ENCODE peak calls at places on chromosomes 7 and 10, in eight cellular contexts. Q is endodermal cell; Z is cardiac fibroblast; S is mesendoderm; B is CD8-positive, alpha-beta memory T cell; J is CD8-positive, alpha-beta T cell; L is SK-N-SH; C is thoracic aorta. I is an unnamed sample.

GRCh38 chr7:157603005-157603404 is 266.2 kb downstream of the DNAJB6 start:
- DNase-seq in Q (no peak), Z (no peak), S (no peak), B (no peak), J (no peak), L (no peak), C (no peak), I (no peak)

GRCh38 chr10:102555781-102556328 is 52.1 kb downstream of the SUFU start:
- DNase-seq in Q (no peak), Z (peak), S (no peak), B (no peak), J (no peak), L (no peak), C (no peak), I (no peak)

GRCh38 chr7:157603716-157604115 is 266.9 kb downstream of the DNAJB6 start:
- DNase-seq in Q (no peak), Z (no peak), S (no peak), B (no peak), J (no peak), L (no peak), C (no peak), I (no peak)

GRCh38 chr10:77643795-77644468 is 6.3 kb upstream of the KCNMA1 start:
- DNase-seq in Q (peak), Z (peak), S (peak), B (no peak), J (no peak), L (peak), C (no peak), I (peak)

GRCh38 chr7:12771378-12771877 is 84.0 kb downstream of the ARL4A start:
- DNase-seq in Q (no peak), Z (peak), S (peak), B (no peak), J (no peak), L (no peak), C (no peak), I (no peak)

GRCh38 chr10:17454801-17455520 is 566 bp upstream of the ST8SIA6 start:
- DNase-seq in Q (no peak), Z (no peak), S (peak), B (no peak), J (no peak), L (peak), C (no peak), I (no peak)

GRCh38 chr7:867001-867405 is 9.4 kb upstream of the GET4 start:
- DNase-seq in Q (no peak), Z (no peak), S (no peak), B (no peak), J (no peak), L (no peak), C (peak), I (no peak)

GRCh38 chr7:150978136-150978789 is at the start of gene KCNH2:
- DNase-seq in Q (peak), Z (no peak), S (peak), B (peak), J (no peak), L (peak), C (no peak), I (peak)

GRCh38 chr10:27240891-27241639 is 468 bp upstream of the ACBD5 start:
- DNase-seq in Q (peak), Z (peak), S (peak), B (peak), J (peak), L (peak), C (no peak), I (peak)

GRCh38 chr7:3722396-3722846 is 421.4 kb downstream of the SDK1 start:
- DNase-seq in Q (peak), Z (peak), S (peak), B (peak), J (peak), L (peak), C (no peak), I (peak)

GRCh38 chr10:11661441-11661840 is 50.0 kb upstream of the USP6NL start:
- DNase-seq in Q (no peak), Z (no peak), S (no peak), B (no peak), J (no peak), L (no peak), C (no peak), I (no peak)

GRCh38 chr10:75170215-75170614 is 40.4 kb upstream of the VDAC2 start:
- DNase-seq in Q (no peak), Z (no peak), S (no peak), B (no peak), J (no peak), L (no peak), C (no peak), I (no peak)

GRCh38 chr10:112246-112645 is 23.0 kb upstream of the ZMYND11 start:
- DNase-seq in Q (no peak), Z (no peak), S (no peak), B (no peak), J (no peak), L (no peak), C (no peak), I (no peak)

GRCh38 chr10:62992145-62992721 is 140.9 kb upstream of the NRBF2 start:
- DNase-seq in Q (no peak), Z (peak), S (no peak), B (no peak), J (no peak), L (no peak), C (no peak), I (no peak)

GRCh38 chr10:44385423-44385725 is 477 bp upstream of the CXCL12 start:
- DNase-seq in Q (no peak), Z (no peak), S (no peak), B (no peak), J (no peak), L (no peak), C (no peak), I (peak)

GRCh38 chr7:28052933-28053332 is 127.7 kb downstream of the JAZF1 start:
- DNase-seq in Q (no peak), Z (peak), S (no peak), B (no peak), J (no peak), L (no peak), C (no peak), I (no peak)

GRCh38 chr7:143416565-143417149 is 8.0 kb upstream of the EPHA1 start:
- DNase-seq in Q (no peak), Z (peak), S (peak), B (peak), J (no peak), L (peak), C (no peak), I (peak)

GRCh38 chr10:133071801-133072595 is 15.7 kb upstream of the ADGRA1 start:
- DNase-seq in Q (no peak), Z (no peak), S (no peak), B (no peak), J (no peak), L (peak), C (no peak), I (peak)

GRCh38 chr10:102752934-102753664 is 9.4 kb downstream of the WBP1L start:
- DNase-seq in Q (peak), Z (peak), S (peak), B (peak), J (no peak), L (peak), C (no peak), I (peak)

GRCh38 chr10:67802767-67803538 is 35.0 kb downstream of the DNAJC12 start:
- DNase-seq in Q (no peak), Z (no peak), S (no peak), B (no peak), J (no peak), L (no peak), C (no peak), I (no peak)

GRCh38 chr10:69318087-69318996 is 40.0 kb downstream of the HK1 start:
- DNase-seq in Q (peak), Z (peak), S (peak), B (peak), J (peak), L (peak), C (peak), I (peak)

GRCh38 chr7:11168622-11169170 is 195.0 kb downstream of the PHF14 start:
- DNase-seq in Q (no peak), Z (no peak), S (no peak), B (no peak), J (no peak), L (no peak), C (no peak), I (no peak)

GRCh38 chr7:90720970-90721768 is 125.0 kb downstream of the CDK14 start:
- DNase-seq in Q (no peak), Z (peak), S (no peak), B (no peak), J (no peak), L (no peak), C (no peak), I (no peak)

GRCh38 chr7:2542924-2543871 is 12.1 kb downstream of the BRAT1 start:
- DNase-seq in Q (no peak), Z (no peak), S (no peak), B (no peak), J (peak), L (peak), C (no peak), I (peak)

GRCh38 chr7:92833766-92834605 is 2.4 kb downstream of the CDK6 start:
- DNase-seq in Q (peak), Z (peak), S (peak), B (peak), J (peak), L (peak), C (peak), I (peak)

GRCh38 chr7:132295198-132295597 is 281.1 kb downstream of the PLXNA4 start:
- DNase-seq in Q (no peak), Z (no peak), S (no peak), B (no peak), J (no peak), L (no peak), C (no peak), I (no peak)

GRCh38 chr10:89466599-89467035 is 52.2 kb downstream of the IFIT5 start:
- DNase-seq in Q (peak), Z (peak), S (peak), B (no peak), J (no peak), L (peak), C (no peak), I (peak)

GRCh38 chr10:100621360-100622205 is 85.8 kb downstream of the HIF1AN start:
- DNase-seq in Q (peak), Z (peak), S (no peak), B (peak), J (peak), L (peak), C (no peak), I (no peak)

GRCh38 chr10:100623541-100623940 is 87.8 kb downstream of the HIF1AN start:
- DNase-seq in Q (peak), Z (no peak), S (no peak), B (no peak), J (no peak), L (no peak), C (no peak), I (no peak)

GRCh38 chr10:100625821-100626220 is 90.1 kb downstream of the HIF1AN start:
- DNase-seq in Q (peak), Z (no peak), S (peak), B (no peak), J (no peak), L (no peak), C (no peak), I (peak)

GRCh38 chr10:100620087-100620835 is 84.5 kb downstream of the HIF1AN start:
- DNase-seq in Q (peak), Z (no peak), S (no peak), B (no peak), J (no peak), L (no peak), C (no peak), I (no peak)

DNA sequence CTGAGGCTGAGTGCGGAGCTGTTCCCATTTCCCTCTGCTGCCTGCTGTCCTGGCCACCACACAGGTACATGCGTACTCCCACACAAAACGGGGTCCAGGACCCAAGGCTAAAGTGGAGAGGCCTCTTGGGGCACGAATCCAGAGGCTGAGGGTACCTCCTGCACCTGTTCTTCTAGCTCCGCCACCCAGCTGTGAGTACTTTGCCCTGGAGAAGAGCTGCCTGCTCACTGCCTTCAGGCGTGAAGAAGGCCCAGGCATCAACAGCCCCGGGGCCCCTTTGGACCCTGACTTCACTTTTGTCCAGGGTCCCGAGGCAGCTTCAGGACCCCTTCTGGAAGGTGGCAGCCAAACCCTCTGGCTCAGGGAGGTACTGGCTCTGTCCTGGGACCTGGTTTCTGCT is 88.6 kb downstream of the HIF1AN start:
- DNase-seq in Q (no peak), Z (no peak), S (no peak), B (no peak), J (no peak), L (no peak), C (no peak), I (no peak)
- H3K4me3 ChIP-seq in Q (no peak), Z (no peak), S (no peak), B (no peak), J (no peak), L (no peak), C (no peak), I (no peak)

GRCh38 chr10:71243756-71244637 is 31.6 kb downstream of the UNC5B start:
- DNase-seq in Q (no peak), Z (no peak), S (no peak), B (no peak), J (no peak), L (no peak), C (no peak), I (no peak)

GRCh38 chr10:71245420-71246325 is 33.3 kb downstream of the UNC5B start:
- DNase-seq in Q (no peak), Z (no peak), S (no peak), B (no peak), J (no peak), L (no peak), C (no peak), I (no peak)

GRCh38 chr10:71242621-71243009 is 30.2 kb downstream of the UNC5B start:
- DNase-seq in Q (peak), Z (no peak), S (no peak), B (no peak), J (no peak), L (no peak), C (no peak), I (peak)

GRCh38 chr10:71246591-71247143 is 34.3 kb downstream of the UNC5B start:
- DNase-seq in Q (no peak), Z (no peak), S (no peak), B (no peak), J (no peak), L (no peak), C (no peak), I (no peak)

DNA sequence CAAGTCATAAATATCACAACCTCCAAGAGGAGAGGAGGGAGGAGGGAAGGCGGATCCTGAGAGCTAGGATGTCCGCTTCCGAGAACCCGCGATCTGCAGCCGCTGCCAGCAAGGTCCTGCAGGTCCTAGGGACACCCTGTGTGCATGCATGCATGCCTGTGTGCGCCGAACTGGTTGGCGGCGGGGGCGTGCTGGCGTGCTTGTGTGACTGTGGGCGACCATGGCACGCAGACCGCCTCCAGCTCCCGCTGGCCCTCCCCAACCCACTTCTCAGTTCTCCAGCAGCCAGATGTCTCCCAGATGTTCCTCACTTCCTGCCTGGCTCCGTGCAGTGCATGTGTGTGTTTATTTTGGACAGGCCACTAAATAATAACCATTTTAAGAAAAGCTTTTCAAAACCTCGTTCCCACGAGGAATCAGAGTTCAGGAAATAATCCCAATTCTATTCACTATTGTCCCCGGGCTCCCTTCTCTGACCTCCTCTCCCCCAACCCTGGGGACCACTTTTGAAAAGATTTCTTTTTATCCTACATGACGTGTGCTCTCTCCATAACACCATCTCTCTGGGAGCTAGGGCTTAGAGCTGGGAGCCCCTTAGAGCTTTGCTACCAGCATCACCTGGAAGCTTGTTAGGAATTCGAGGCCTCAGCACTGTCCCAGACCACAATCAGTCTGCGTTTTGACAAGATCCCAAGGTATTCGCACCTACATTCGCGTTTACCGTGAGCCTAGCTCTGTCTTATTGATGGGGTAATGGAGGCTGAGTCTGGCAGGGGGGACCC is 32.5 kb downstream of the UNC5B start:
- DNase-seq in Q (no peak), Z (peak), S (no peak), B (no peak), J (no peak), L (peak), C (no peak), I (no peak)
- H3K4me3 ChIP-seq in Q (no peak), Z (no peak), S (no peak), B (no peak), J (no peak), L (no peak), C (peak), I (no peak)

GRCh38 chr10:8051851-8052257 is 2.6 kb upstream of the GATA3 start:
- DNase-seq in Q (no peak), Z (no peak), S (peak), B (no peak), J (no peak), L (peak), C (no peak), I (peak)
- H3K4me3 ChIP-seq in Q (peak), Z (no peak), S (peak), B (no peak), J (no peak), L (peak), C (no peak), I (peak)

GRCh38 chr7:47328392-47329319 is 253.3 kb downstream of the TNS3 start:
- DNase-seq in Q (no peak), Z (no peak), S (peak), B (no peak), J (no peak), L (no peak), C (no peak), I (no peak)
- H3K4me3 ChIP-seq in Q (peak), Z (no peak), S (no peak), B (no peak), J (no peak), L (no peak), C (peak), I (peak)

GRCh38 chr10:6142644-6143043 is 53.8 kb downstream of the RBM17 start:
- DNase-seq in Q (no peak), Z (no peak), S (no peak), B (no peak), J (no peak), L (no peak), C (no peak), I (no peak)

GRCh38 chr10:6140141-6140841 is 51.5 kb downstream of the RBM17 start:
- DNase-seq in Q (peak), Z (no peak), S (peak), B (no peak), J (no peak), L (peak), C (no peak), I (peak)

GRCh38 chr10:6140965-6141295 is 52.1 kb downstream of the RBM17 start:
- DNase-seq in Q (no peak), Z (no peak), S (no peak), B (no peak), J (no peak), L (no peak), C (no peak), I (no peak)

GRCh38 chr10:6143128-6143527 is 54.3 kb downstream of the RBM17 start:
- DNase-seq in Q (no peak), Z (no peak), S (no peak), B (no peak), J (no peak), L (no peak), C (no peak), I (no peak)

DNA sequence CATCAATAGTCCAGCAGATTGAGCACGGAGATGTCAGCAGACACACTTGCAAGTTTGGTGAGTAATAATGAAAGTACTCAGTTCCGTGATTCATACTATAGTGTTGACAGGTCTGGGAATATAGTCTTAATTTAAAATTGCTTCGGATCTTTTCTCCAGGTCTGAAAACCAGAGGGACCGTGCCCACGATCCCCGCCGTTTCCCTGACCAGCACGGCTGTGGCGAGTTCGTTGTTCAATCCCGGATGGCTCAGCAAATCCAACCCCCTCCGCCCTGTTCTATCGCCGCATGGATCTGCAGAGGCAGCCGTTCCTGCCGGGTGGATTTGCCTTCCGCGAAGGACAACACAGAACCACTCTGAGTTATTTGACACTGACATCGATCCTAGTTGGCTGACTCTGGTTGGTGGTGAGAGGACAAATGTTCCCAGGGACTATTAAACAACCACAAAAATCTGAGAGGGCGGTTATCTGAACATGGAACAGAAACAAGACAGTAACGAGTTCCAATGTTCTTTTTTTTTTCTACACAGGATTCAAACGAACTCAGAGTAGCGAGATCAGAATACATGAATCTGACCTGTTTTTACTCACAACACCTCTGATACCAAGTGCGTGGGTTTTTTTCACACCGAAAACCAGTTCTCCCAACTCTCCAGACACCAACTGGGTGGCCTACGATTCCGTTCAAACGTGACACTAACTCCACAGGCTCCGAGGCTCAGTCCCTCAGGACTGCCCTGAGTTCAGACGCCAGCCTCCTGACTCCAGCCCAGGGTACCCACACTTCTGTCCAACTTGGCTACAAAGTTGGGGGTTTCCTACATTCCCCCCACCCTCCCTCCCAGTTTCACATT is 52.7 kb downstream of the RBM17 start:
- DNase-seq in Q (no peak), Z (peak), S (no peak), B (no peak), J (no peak), L (peak), C (no peak), I (peak)
- H3K4me3 ChIP-seq in Q (no peak), Z (peak), S (no peak), B (peak), J (no peak), L (peak), C (peak), I (no peak)

DNA sequence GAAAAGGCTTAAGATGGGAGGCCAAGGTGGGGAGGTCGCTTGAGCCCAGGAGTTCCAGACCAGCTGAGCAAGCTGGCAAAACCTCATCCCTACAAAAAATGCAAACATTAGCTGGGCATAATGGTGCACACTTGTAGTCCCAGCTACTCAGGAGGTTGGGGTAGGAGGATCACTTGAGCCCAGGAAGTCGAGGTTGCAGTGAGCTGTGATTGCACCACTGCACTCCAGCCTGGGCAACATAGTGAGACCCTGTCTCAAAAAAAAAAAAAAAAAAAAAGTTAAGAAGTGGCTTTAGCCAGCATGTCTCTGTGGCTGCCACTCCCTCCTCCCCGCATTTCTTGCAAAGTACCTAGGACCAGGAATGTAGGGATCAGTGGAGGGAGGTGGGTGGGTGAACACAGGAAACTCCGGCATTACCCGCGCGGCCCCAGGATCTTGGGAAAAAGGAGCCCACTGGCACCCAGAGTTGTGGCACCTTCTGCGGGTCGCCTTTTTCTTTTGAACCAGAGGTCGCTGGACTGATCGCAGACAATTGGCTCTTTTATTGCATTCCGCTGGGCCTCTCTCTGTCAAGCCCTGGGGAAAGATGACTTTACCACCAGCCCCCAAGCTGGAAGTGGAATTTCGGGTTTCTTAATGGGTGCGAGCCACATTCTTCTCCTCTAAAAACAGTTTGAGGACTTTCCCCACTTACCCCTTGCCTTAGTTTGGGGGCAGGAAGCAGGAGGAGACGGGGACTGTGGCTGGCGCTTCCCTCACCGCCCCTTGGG is 3.5 kb downstream of the VGF start:
- DNase-seq in Q (peak), Z (no peak), S (peak), B (no peak), J (no peak), L (no peak), C (no peak), I (peak)
- H3K4me3 ChIP-seq in Q (no peak), Z (no peak), S (no peak), B (no peak), J (no peak), L (no peak), C (no peak), I (peak)